ENCODE peak calls at places on chromosome 4, in six cellular contexts. V is GM12878, W is GM12891, P is H1, G is K562, K is HepG2. Q is an unnamed sample.

GRCh38 chr4:80767944-80768343 is 262.6 kb upstream of the BMP3 start:
- DNase-seq in V (no peak), W (no peak), P (no peak), G (no peak), K (no peak), Q (no peak)

GRCh38 chr4:11669156-11669555 is 240.5 kb upstream of the HS3ST1 start:
- DNase-seq in V (no peak), W (no peak), P (no peak), G (no peak), K (no peak), Q (no peak)

GRCh38 chr4:78529569-78530209 is 21.9 kb upstream of the ANXA3 start:
- DNase-seq in V (no peak), W (no peak), P (no peak), G (no peak), K (no peak), Q (no peak)

GRCh38 chr4:159016527-159017137 is 86.2 kb upstream of the RAPGEF2 start:
- DNase-seq in V (peak), W (no peak), P (no peak), G (peak), K (peak), Q (peak)

GRCh38 chr4:182533948-182534347 is 290.7 kb downstream of the TENM3 start:
- DNase-seq in V (no peak), W (no peak), P (no peak), G (no peak), K (no peak), Q (no peak)

GRCh38 chr4:27003602-27004238 is 143.1 kb downstream of the STIM2 start:
- DNase-seq in V (no peak), W (no peak), P (no peak), G (no peak), K (no peak), Q (no peak)

GRCh38 chr4:23931489-23931830 is 41.6 kb upstream of the PPARGC1A start:
- DNase-seq in V (no peak), W (no peak), P (no peak), G (no peak), K (no peak), Q (no peak)

GRCh38 chr4:141645611-141646340 is 9.4 kb downstream of the IL15 start:
- DNase-seq in V (no peak), W (no peak), P (no peak), G (no peak), K (no peak), Q (no peak)

GRCh38 chr4:55503164-55503563 is 43.5 kb downstream of the CLOCK start:
- DNase-seq in V (no peak), W (no peak), P (no peak), G (peak), K (no peak), Q (no peak)

GRCh38 chr4:95637047-95637600 is 88.4 kb upstream of the UNC5C start:
- DNase-seq in V (no peak), W (no peak), P (no peak), G (no peak), K (no peak), Q (no peak)

GRCh38 chr4:38169524-38169923 is 209.3 kb downstream of the PTTG2 start:
- DNase-seq in V (no peak), W (no peak), P (no peak), G (no peak), K (no peak), Q (no peak)

GRCh38 chr4:94419956-94420355 is 31.8 kb upstream of the PDLIM5 start:
- DNase-seq in V (no peak), W (no peak), P (no peak), G (no peak), K (peak), Q (no peak)

GRCh38 chr4:82680834-82681233 is 117.8 kb downstream of the SCD5 start:
- DNase-seq in V (no peak), W (no peak), P (no peak), G (no peak), K (no peak), Q (no peak)

GRCh38 chr4:112214397-112215264 is 17.0 kb upstream of the AP1AR start:
- DNase-seq in V (no peak), W (no peak), P (no peak), G (peak), K (peak), Q (no peak)

GRCh38 chr4:145069361-145069760 is 28.6 kb downstream of the ANAPC10 start:
- DNase-seq in V (no peak), W (no peak), P (no peak), G (no peak), K (no peak), Q (no peak)

GRCh38 chr4:94453534-94453963 is 1.8 kb downstream of the PDLIM5 start:
- DNase-seq in V (no peak), W (no peak), P (no peak), G (no peak), K (peak), Q (no peak)

GRCh38 chr4:38949416-38950051 is 81.9 kb downstream of the FAM114A1 start:
- DNase-seq in V (no peak), W (no peak), P (no peak), G (no peak), K (no peak), Q (no peak)

GRCh38 chr4:48024522-48024921 is 8.0 kb downstream of the NIPAL1 start:
- DNase-seq in V (no peak), W (no peak), P (no peak), G (no peak), K (no peak), Q (no peak)

GRCh38 chr4:112559053-112559452 is 43.1 kb upstream of the NEUROG2 start:
- DNase-seq in V (no peak), W (no peak), P (no peak), G (no peak), K (no peak), Q (no peak)

GRCh38 chr4:150540959-150541360 is 41.0 kb upstream of the MAB21L2 start:
- DNase-seq in V (no peak), W (no peak), P (no peak), G (peak), K (no peak), Q (no peak)

GRCh38 chr4:127138586-127138985 is 494.2 kb upstream of the INTU start:
- DNase-seq in V (no peak), W (no peak), P (no peak), G (no peak), K (no peak), Q (no peak)
- TF ChIP-seq TAF1 in V (no peak), W (no peak), P (no peak), G (no peak), K (no peak), Q (no peak)

GRCh38 chr4:85595796-85596559 is 121.0 kb downstream of the ARHGAP24 start:
- DNase-seq in V (no peak), W (no peak), P (no peak), G (no peak), K (no peak), Q (no peak)
- TF ChIP-seq POLR2AphosphoS5 in V (no peak), W (no peak), P (no peak), G (no peak), K (no peak), Q (no peak)

DNA sequence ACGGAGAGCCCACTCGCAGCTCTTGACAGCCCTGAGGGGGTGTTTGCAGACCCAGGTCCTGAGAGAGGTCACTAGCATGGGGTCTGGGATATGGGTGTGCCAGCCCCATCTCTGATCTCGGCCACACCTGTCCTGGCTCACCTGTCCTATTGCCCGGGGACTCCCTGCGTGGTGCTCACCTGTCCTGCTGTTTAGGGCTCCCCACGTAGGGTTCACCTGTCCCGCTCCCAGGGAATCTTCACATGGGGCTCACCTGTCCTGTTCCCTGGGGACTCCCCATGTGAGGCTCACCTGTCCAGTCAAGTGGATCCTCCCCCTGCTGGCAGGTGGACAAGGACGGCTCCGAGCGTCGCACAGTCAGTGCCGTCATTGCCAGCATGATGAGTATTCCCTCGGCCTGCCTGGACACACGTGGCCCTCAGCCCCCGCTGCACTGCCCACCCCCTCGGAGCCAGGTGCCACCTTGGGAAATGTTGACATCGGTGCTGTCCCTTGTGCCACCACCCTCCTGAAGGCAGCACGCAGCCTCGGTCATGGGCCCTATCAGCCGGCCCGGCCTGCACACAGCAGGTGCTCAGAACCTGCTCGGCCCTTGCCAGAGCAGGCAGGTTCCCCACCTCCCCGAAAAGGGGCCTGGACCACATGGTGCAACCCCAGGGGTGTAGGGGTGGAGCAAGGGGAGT is 6.3 kb downstream of the SLC49A3 start:
- DNase-seq in V (no peak), W (no peak), P (no peak), G (no peak), K (no peak), Q (no peak)
- TF ChIP-seq POLR2A in V (no peak), W (no peak), P (no peak), G (no peak), K (no peak), Q (no peak)

GRCh38 chr4:76624271-76624681 is 189.2 kb downstream of the SHROOM3 start:
- DNase-seq in V (no peak), W (no peak), P (no peak), G (no peak), K (no peak), Q (no peak)
- TF ChIP-seq TAF1 in V (no peak), W (no peak), P (no peak), G (no peak), K (no peak), Q (no peak)

GRCh38 chr4:1725521-1725920 is 4.2 kb downstream of the TACC3 start:
- DNase-seq in V (no peak), W (no peak), P (no peak), G (no peak), K (no peak), Q (no peak)

GRCh38 chr4:1723131-1723801 is 1.9 kb downstream of the TACC3 start:
- DNase-seq in V (no peak), W (no peak), P (no peak), G (no peak), K (no peak), Q (no peak)

GRCh38 chr4:1727117-1728031 is 6.1 kb downstream of the TACC3 start:
- DNase-seq in V (no peak), W (no peak), P (no peak), G (no peak), K (no peak), Q (no peak)

GRCh38 chr4:1728061-1728980 is 7.0 kb downstream of the TACC3 start:
- DNase-seq in V (no peak), W (no peak), P (no peak), G (no peak), K (no peak), Q (no peak)

DNA sequence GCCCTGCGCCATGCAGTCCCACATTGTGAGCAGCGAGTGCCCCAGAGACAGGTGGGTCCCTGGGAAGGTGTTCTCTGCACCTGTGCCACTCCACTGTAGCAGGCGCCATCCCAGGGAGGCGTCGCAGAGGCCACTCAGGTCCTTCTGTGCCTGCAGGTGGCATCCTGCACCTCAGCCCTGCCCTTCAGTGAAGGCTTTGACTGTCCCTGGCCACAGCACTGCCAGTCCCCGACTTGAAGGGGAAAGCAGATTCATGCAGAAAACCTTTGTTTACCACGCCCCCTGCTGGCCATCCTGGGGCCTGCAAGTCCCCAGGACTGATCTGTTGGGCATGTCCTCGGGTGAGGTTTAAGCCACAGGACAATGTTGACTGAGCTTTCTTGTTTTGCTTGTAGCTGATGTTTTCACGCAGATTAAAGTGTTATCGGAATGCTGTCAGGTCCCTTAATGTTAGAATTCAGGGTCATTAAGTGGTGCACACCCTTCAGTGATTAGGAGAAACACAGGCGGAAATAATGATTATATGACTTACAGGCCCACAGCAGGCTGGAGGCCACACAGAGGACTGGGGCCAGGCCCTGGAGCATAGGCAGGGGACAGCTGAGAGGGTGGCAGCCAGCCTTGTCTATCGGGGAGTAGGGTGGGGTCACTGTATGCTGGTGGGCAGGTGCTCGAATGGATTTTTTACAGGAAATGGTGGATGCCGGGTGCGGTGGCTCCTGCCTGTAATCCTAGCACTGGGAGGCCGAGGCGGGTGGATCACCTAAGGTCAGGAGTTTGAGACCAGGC is 5.0 kb downstream of the TACC3 start:
- DNase-seq in V (peak), W (peak), P (peak), G (peak), K (peak), Q (peak)
- TF ChIP-seq POLR2AphosphoS5 in V (no peak), W (no peak), P (no peak), G (no peak), K (no peak), Q (no peak)

GRCh38 chr4:169098969-169099685 is 89.1 kb upstream of the CBR4 start:
- DNase-seq in V (no peak), W (no peak), P (no peak), G (no peak), K (no peak), Q (no peak)

GRCh38 chr4:169099775-169100180 is 89.7 kb upstream of the CBR4 start:
- DNase-seq in V (peak), W (no peak), P (no peak), G (no peak), K (peak), Q (no peak)

GRCh38 chr4:169100656-169101055 is 90.6 kb upstream of the CBR4 start:
- DNase-seq in V (no peak), W (no peak), P (no peak), G (no peak), K (no peak), Q (no peak)

GRCh38 chr4:169103966-169104412 is 93.9 kb upstream of the CBR4 start:
- DNase-seq in V (no peak), W (no peak), P (peak), G (no peak), K (no peak), Q (no peak)

DNA sequence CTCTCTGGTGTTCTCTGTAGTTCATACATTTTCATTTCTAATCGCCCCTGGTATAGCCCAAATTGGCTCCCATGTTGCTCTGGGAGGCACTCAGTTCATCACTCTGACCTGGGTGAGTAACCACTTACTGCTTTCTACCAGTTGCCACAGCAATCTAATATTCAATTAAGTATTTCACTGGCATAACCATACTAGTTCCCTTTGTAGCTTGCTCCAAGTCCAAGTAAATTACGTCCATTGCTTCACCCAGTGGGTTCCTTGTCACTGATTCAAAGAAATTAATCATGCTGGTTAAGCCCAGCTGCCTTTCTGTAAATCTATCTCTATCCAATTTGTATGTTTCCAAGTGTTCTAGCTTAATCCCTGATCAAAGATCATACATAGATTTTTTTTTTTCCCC is 92.0 kb upstream of the CBR4 start:
- DNase-seq in V (no peak), W (no peak), P (no peak), G (no peak), K (no peak), Q (no peak)
- TF ChIP-seq POLR2A in V (no peak), W (no peak), P (no peak), G (no peak), K (no peak), Q (no peak)

Q was measured in GM12892.